ENCODE peak calls at places on chromosomes 13 and 19, in six cellular contexts. B, C, K, N, L and R are unnamed samples.
A peak's percentile ranks its signal among the peaks of the same experiment; 100 is the strongest.

GRCh38 chr19:1457031-1457739 is 7.3 kb downstream of the APC2 start:
- DNase-seq in B (no peak), C (peak; percentile 60), K (peak; percentile 82), N (no peak), L (no peak), R (no peak)

GRCh38 chr13:98089246-98089645 is 53.6 kb upstream of the FARP1 start:
- DNase-seq in B (no peak), C (no peak), K (no peak), N (peak; percentile 68), L (peak; percentile 76), R (no peak)

GRCh38 chr19:46493236-46494114 is 2.2 kb downstream of the PNMA8B start:
- DNase-seq in B (no peak), C (peak; percentile 37), K (peak; percentile 91), N (no peak), L (no peak), R (peak; percentile 72)

GRCh38 chr13:73782781-73783180 is 351.4 kb downstream of the KLF12 start:
- DNase-seq in B (no peak), C (no peak), K (no peak), N (no peak), L (peak; percentile 78), R (no peak)

GRCh38 chr19:54660306-54660705 is 2.5 kb upstream of the LILRB4 start:
- DNase-seq in B (no peak), C (no peak), K (no peak), N (no peak), L (no peak), R (no peak)

GRCh38 chr19:46386996-46387712 is 26.2 kb downstream of the CCDC8 start:
- DNase-seq in B (no peak), C (no peak), K (no peak), N (no peak), L (no peak), R (peak; percentile 25)

GRCh38 chr13:106530209-106530906 is 5.1 kb downstream of the EFNB2 start:
- DNase-seq in B (no peak), C (no peak), K (no peak), N (no peak), L (no peak), R (no peak)

GRCh38 chr13:19157461-19157860 is 24.2 kb downstream of the TUBA3C start:
- DNase-seq in B (no peak), C (no peak), K (no peak), N (no peak), L (no peak), R (no peak)

GRCh38 chr19:32870981-32871451 is 1.4 kb upstream of the SLC7A9 start:
- DNase-seq in B (no peak), C (no peak), K (peak; percentile 68), N (no peak), L (no peak), R (no peak)

GRCh38 chr13:87669379-87669978 is 1.7 kb upstream of the SLITRK5 start:
- DNase-seq in B (no peak), C (no peak), K (no peak), N (peak; percentile 42), L (peak; percentile 10), R (no peak)

GRCh38 chr19:47407417-47407774 is 11.9 kb downstream of the MEIS3 start:
- DNase-seq in B (no peak), C (no peak), K (no peak), N (no peak), L (no peak), R (no peak)

GRCh38 chr13:24263652-24264051 is 45.7 kb upstream of the C1QTNF9 start:
- DNase-seq in B (no peak), C (no peak), K (no peak), N (peak; percentile 60), L (peak; percentile 88), R (no peak)

GRCh38 chr19:47124937-47125668 is 5.5 kb upstream of the SAE1 start:
- DNase-seq in B (no peak), C (peak; percentile 70), K (no peak), N (peak; percentile 86), L (peak; percentile 78), R (no peak)

GRCh38 chr13:30107536-30108136 is 199.7 kb downstream of the KATNAL1 start:
- DNase-seq in B (no peak), C (no peak), K (no peak), N (no peak), L (peak; percentile 84), R (no peak)

GRCh38 chr13:23901365-23901764 is 4.1 kb upstream of the C1QTNF9B start:
- DNase-seq in B (no peak), C (no peak), K (no peak), N (no peak), L (peak; percentile 61), R (no peak)

GRCh38 chr13:60012503-60012902 is 151.2 kb downstream of the DIAPH3 start:
- DNase-seq in B (no peak), C (peak; percentile 7), K (no peak), N (no peak), L (no peak), R (no peak)

GRCh38 chr13:75364131-75364713 is 117.7 kb downstream of the TBC1D4 start:
- DNase-seq in B (no peak), C (no peak), K (no peak), N (no peak), L (peak; percentile 21), R (no peak)